ENCODE peak calls at places on chromosome 16, in seven cellular contexts. One of them, this sample, is unnamed.
A peak's percentile ranks its signal among the peaks of the same experiment; 100 is the strongest.

GRCh38 chr16:528111-529011 is 849 bp downstream of the CAPN15 start:
- DNase-seq in mammary epithelial cell: peak; percentile 78
- DNase-seq in EL: peak; percentile 88
- DNase-seq in Daoy: peak; percentile 83
- DNase-seq in activated gamma-delta T cell treated with Interleukin-2 at 50 U/mL for 16 hours: peak; percentile 20
- DNase-seq in activated naive CD4-positive, alpha-beta T cell: no peak
- DNase-seq in mesothelial cell of epicardium: no peak
- DNase-seq in this sample: peak; percentile 39

GRCh38 chr16:70697601-70698170 is 11.8 kb upstream of the MTSS2 start:
- DNase-seq in activated gamma-delta T cell treated with Interleukin-2 at 50 U/mL for 16 hours: no peak
- DNase-seq in activated naive CD4-positive, alpha-beta T cell: no peak
- DNase-seq in Daoy: no peak
- DNase-seq in EL: peak; percentile 89
- DNase-seq in mammary epithelial cell: no peak
- DNase-seq in mesothelial cell of epicardium: no peak
- DNase-seq in this sample: no peak

GRCh38 chr16:73058221-73058615 is 10.3 kb upstream of the ZFHX3 start:
- DNase-seq in mammary epithelial cell: peak; percentile 54
- DNase-seq in activated naive CD4-positive, alpha-beta T cell: no peak
- DNase-seq in Daoy: peak; percentile 54
- DNase-seq in activated gamma-delta T cell treated with Interleukin-2 at 50 U/mL for 16 hours: no peak
- DNase-seq in EL: peak; percentile 58
- DNase-seq in mesothelial cell of epicardium: no peak
- DNase-seq in this sample: no peak

GRCh38 chr16:23119570-23119969 is 29.7 kb downstream of the USP31 start:
- DNase-seq in mesothelial cell of epicardium: no peak
- DNase-seq in activated naive CD4-positive, alpha-beta T cell: no peak
- DNase-seq in mammary epithelial cell: peak; percentile 70
- DNase-seq in activated gamma-delta T cell treated with Interleukin-2 at 50 U/mL for 16 hours: no peak
- DNase-seq in Daoy: no peak
- DNase-seq in EL: peak; percentile 23
- DNase-seq in this sample: no peak

GRCh38 chr16:58031016-58031800 is 5.7 kb downstream of the MMP15 start:
- DNase-seq in activated gamma-delta T cell treated with Interleukin-2 at 50 U/mL for 16 hours: no peak
- DNase-seq in activated naive CD4-positive, alpha-beta T cell: no peak
- DNase-seq in mammary epithelial cell: no peak
- DNase-seq in EL: no peak
- DNase-seq in mesothelial cell of epicardium: no peak
- DNase-seq in Daoy: no peak
- DNase-seq in this sample: no peak

GRCh38 chr16:28155293-28155692 is 56.5 kb downstream of the XPO6 start:
- DNase-seq in activated naive CD4-positive, alpha-beta T cell: no peak
- DNase-seq in activated gamma-delta T cell treated with Interleukin-2 at 50 U/mL for 16 hours: no peak
- DNase-seq in mammary epithelial cell: no peak
- DNase-seq in Daoy: no peak
- DNase-seq in mesothelial cell of epicardium: no peak
- DNase-seq in EL: no peak
- DNase-seq in this sample: no peak

GRCh38 chr16:12819126-12820117 is 15.7 kb upstream of the CPPED1 start:
- DNase-seq in activated naive CD4-positive, alpha-beta T cell: peak; percentile 73
- DNase-seq in EL: peak; percentile 61
- DNase-seq in mammary epithelial cell: peak; percentile 43
- DNase-seq in activated gamma-delta T cell treated with Interleukin-2 at 50 U/mL for 16 hours: peak; percentile 77
- DNase-seq in Daoy: peak; percentile 63
- DNase-seq in mesothelial cell of epicardium: peak; percentile 42
- DNase-seq in this sample: peak; percentile 63

GRCh38 chr16:67361038-67361437 is 32.3 kb downstream of the TPPP3 start:
- DNase-seq in mammary epithelial cell: no peak
- DNase-seq in mesothelial cell of epicardium: no peak
- DNase-seq in Daoy: no peak
- DNase-seq in activated gamma-delta T cell treated with Interleukin-2 at 50 U/mL for 16 hours: no peak
- DNase-seq in activated naive CD4-positive, alpha-beta T cell: no peak
- DNase-seq in EL: no peak
- DNase-seq in this sample: no peak

GRCh38 chr16:87963400-87963799 is 12.2 kb downstream of the BANP start:
- DNase-seq in activated gamma-delta T cell treated with Interleukin-2 at 50 U/mL for 16 hours: peak; percentile 47
- DNase-seq in mesothelial cell of epicardium: no peak
- DNase-seq in EL: peak; percentile 88
- DNase-seq in mammary epithelial cell: peak; percentile 51
- DNase-seq in Daoy: peak; percentile 82
- DNase-seq in activated naive CD4-positive, alpha-beta T cell: no peak
- DNase-seq in this sample: peak; percentile 50

GRCh38 chr16:66832661-66833305 is 2.0 kb upstream of the NAE1 start:
- DNase-seq in mammary epithelial cell: peak; percentile 71
- DNase-seq in activated naive CD4-positive, alpha-beta T cell: no peak
- DNase-seq in activated gamma-delta T cell treated with Interleukin-2 at 50 U/mL for 16 hours: no peak
- DNase-seq in mesothelial cell of epicardium: no peak
- DNase-seq in Daoy: no peak
- DNase-seq in EL: peak; percentile 48
- DNase-seq in this sample: peak; percentile 29

GRCh38 chr16:14015948-14016347 is 55.2 kb upstream of the MRTFB start:
- DNase-seq in Daoy: peak; percentile 72
- DNase-seq in mammary epithelial cell: peak; percentile 55
- DNase-seq in activated gamma-delta T cell treated with Interleukin-2 at 50 U/mL for 16 hours: no peak
- DNase-seq in activated naive CD4-positive, alpha-beta T cell: no peak
- DNase-seq in EL: peak; percentile 84
- DNase-seq in mesothelial cell of epicardium: no peak
- DNase-seq in this sample: peak; percentile 65

GRCh38 chr16:29989111-29989858 is 6.1 kb downstream of the HIRIP3 start:
- DNase-seq in EL: no peak
- DNase-seq in activated naive CD4-positive, alpha-beta T cell: no peak
- DNase-seq in activated gamma-delta T cell treated with Interleukin-2 at 50 U/mL for 16 hours: no peak
- DNase-seq in mammary epithelial cell: no peak
- DNase-seq in Daoy: no peak
- DNase-seq in mesothelial cell of epicardium: no peak
- DNase-seq in this sample: no peak

GRCh38 chr16:21184834-21185233 is 26.4 kb downstream of the LDAF1 start:
- DNase-seq in Daoy: peak; percentile 28
- DNase-seq in mesothelial cell of epicardium: no peak
- DNase-seq in EL: no peak
- DNase-seq in activated naive CD4-positive, alpha-beta T cell: no peak
- DNase-seq in mammary epithelial cell: peak; percentile 63
- DNase-seq in activated gamma-delta T cell treated with Interleukin-2 at 50 U/mL for 16 hours: no peak
- DNase-seq in this sample: no peak

GRCh38 chr16:64363039-64363438 is 758.8 kb downstream of the CDH11 start:
- DNase-seq in Daoy: no peak
- DNase-seq in activated naive CD4-positive, alpha-beta T cell: no peak
- DNase-seq in mesothelial cell of epicardium: no peak
- DNase-seq in activated gamma-delta T cell treated with Interleukin-2 at 50 U/mL for 16 hours: no peak
- DNase-seq in mammary epithelial cell: no peak
- DNase-seq in EL: no peak
- DNase-seq in this sample: no peak

GRCh38 chr16:75256059-75256870 is 4.8 kb upstream of the BCAR1 start:
- DNase-seq in activated naive CD4-positive, alpha-beta T cell: no peak
- DNase-seq in Daoy: no peak
- DNase-seq in EL: no peak
- DNase-seq in activated gamma-delta T cell treated with Interleukin-2 at 50 U/mL for 16 hours: no peak
- DNase-seq in mammary epithelial cell: no peak
- DNase-seq in mesothelial cell of epicardium: no peak
- DNase-seq in this sample: no peak

GRCh38 chr16:30053376-30054015 is 12.1 kb upstream of the ALDOA start:
- DNase-seq in EL: peak; percentile 88
- DNase-seq in mammary epithelial cell: peak; percentile 36
- DNase-seq in Daoy: peak; percentile 58
- DNase-seq in mesothelial cell of epicardium: no peak
- DNase-seq in activated gamma-delta T cell treated with Interleukin-2 at 50 U/mL for 16 hours: no peak
- DNase-seq in activated naive CD4-positive, alpha-beta T cell: no peak
- DNase-seq in this sample: peak; percentile 57

GRCh38 chr16:68993885-68994284 is 111.6 kb upstream of the HAS3 start:
- DNase-seq in mammary epithelial cell: peak; percentile 84
- DNase-seq in mesothelial cell of epicardium: no peak
- DNase-seq in EL: peak; percentile 82
- DNase-seq in activated gamma-delta T cell treated with Interleukin-2 at 50 U/mL for 16 hours: no peak
- DNase-seq in Daoy: peak; percentile 18
- DNase-seq in activated naive CD4-positive, alpha-beta T cell: no peak
- DNase-seq in this sample: peak; percentile 87

GRCh38 chr16:20114356-20114755 is 40.7 kb upstream of the GPR139 start:
- DNase-seq in activated gamma-delta T cell treated with Interleukin-2 at 50 U/mL for 16 hours: no peak
- DNase-seq in mesothelial cell of epicardium: no peak
- DNase-seq in EL: peak; percentile 6
- DNase-seq in activated naive CD4-positive, alpha-beta T cell: no peak
- DNase-seq in Daoy: peak; percentile 85
- DNase-seq in mammary epithelial cell: peak; percentile 65
- DNase-seq in this sample: peak; percentile 82

GRCh38 chr16:29809850-29810698 is 1.9 kb upstream of the PRRT2 start:
- DNase-seq in mammary epithelial cell: no peak
- DNase-seq in EL: no peak
- DNase-seq in activated gamma-delta T cell treated with Interleukin-2 at 50 U/mL for 16 hours: peak; percentile 47
- DNase-seq in activated naive CD4-positive, alpha-beta T cell: no peak
- DNase-seq in Daoy: no peak
- DNase-seq in mesothelial cell of epicardium: no peak
- DNase-seq in this sample: peak; percentile 17

GRCh38 chr16:57998484-57998883 is 2.0 kb downstream of the ZNF319 start:
- DNase-seq in activated naive CD4-positive, alpha-beta T cell: no peak
- DNase-seq in Daoy: peak; percentile 54
- DNase-seq in mammary epithelial cell: peak; percentile 81
- DNase-seq in mesothelial cell of epicardium: no peak
- DNase-seq in activated gamma-delta T cell treated with Interleukin-2 at 50 U/mL for 16 hours: peak; percentile 57
- DNase-seq in EL: no peak
- DNase-seq in this sample: peak; percentile 45

GRCh38 chr16:7602424-7602935 is 269.8 kb downstream of the RBFOX1 start:
- DNase-seq in Daoy: no peak
- DNase-seq in mammary epithelial cell: no peak
- DNase-seq in activated gamma-delta T cell treated with Interleukin-2 at 50 U/mL for 16 hours: no peak
- DNase-seq in mesothelial cell of epicardium: no peak
- DNase-seq in activated naive CD4-positive, alpha-beta T cell: no peak
- DNase-seq in EL: no peak
- DNase-seq in this sample: no peak

GRCh38 chr16:46748775-46749705 is 896 bp upstream of the MYLK3 start:
- DNase-seq in mammary epithelial cell: no peak
- DNase-seq in EL: no peak
- DNase-seq in Daoy: no peak
- DNase-seq in activated gamma-delta T cell treated with Interleukin-2 at 50 U/mL for 16 hours: no peak
- DNase-seq in mesothelial cell of epicardium: no peak
- DNase-seq in activated naive CD4-positive, alpha-beta T cell: no peak
- DNase-seq in this sample: no peak